ENCODE peak calls at places on chromosomes 11 and 22, in four cellular contexts. One of them, this sample, is unnamed.
A peak's percentile ranks its signal among the peaks of the same experiment; 100 is the strongest.

GRCh38 chr22:40258463-40259046 is 80.8 kb downstream of the TNRC6B start:
- DNase-seq in MCF 10A: peak; percentile 91
- DNase-seq in H9: no peak
- DNase-seq in CD4-positive, alpha-beta T cell: no peak
- DNase-seq in this sample: no peak

GRCh38 chr22:28112548-28113043 is 193.5 kb upstream of the PITPNB start:
- DNase-seq in H9: peak; percentile 40
- DNase-seq in CD4-positive, alpha-beta T cell: no peak
- DNase-seq in MCF 10A: peak; percentile 56
- DNase-seq in this sample: no peak

GRCh38 chr11:69203901-69204245 is 48.1 kb downstream of the SMIM38 start:
- DNase-seq in H9: no peak
- DNase-seq in MCF 10A: no peak
- DNase-seq in CD4-positive, alpha-beta T cell: no peak
- DNase-seq in this sample: no peak

GRCh38 chr11:14645247-14645912 is 1.8 kb downstream of the PDE3B start:
- DNase-seq in H9: no peak
- DNase-seq in CD4-positive, alpha-beta T cell: no peak
- DNase-seq in MCF 10A: no peak
- DNase-seq in this sample: peak; percentile 21

GRCh38 chr11:108516125-108516524 is 17.9 kb upstream of the POGLUT3 start:
- DNase-seq in H9: no peak
- DNase-seq in MCF 10A: no peak
- DNase-seq in CD4-positive, alpha-beta T cell: no peak
- DNase-seq in this sample: no peak

GRCh38 chr11:75475767-75476650 is 43.0 kb upstream of the KLHL35 start:
- DNase-seq in MCF 10A: peak; percentile 68
- DNase-seq in H9: no peak
- DNase-seq in CD4-positive, alpha-beta T cell: no peak
- DNase-seq in this sample: no peak

GRCh38 chr22:50153756-50154140 is 16.8 kb upstream of the PANX2 start:
- DNase-seq in H9: no peak
- DNase-seq in CD4-positive, alpha-beta T cell: no peak
- DNase-seq in MCF 10A: no peak
- DNase-seq in this sample: no peak

GRCh38 chr11:131157678-131158077 is 212.7 kb upstream of the NTM start:
- DNase-seq in MCF 10A: no peak
- DNase-seq in H9: no peak
- DNase-seq in CD4-positive, alpha-beta T cell: no peak
- DNase-seq in this sample: no peak

GRCh38 chr11:67614730-67615454 is 8.2 kb downstream of the NDUFV1 start:
- DNase-seq in H9: no peak
- DNase-seq in MCF 10A: no peak
- DNase-seq in CD4-positive, alpha-beta T cell: no peak
- DNase-seq in this sample: no peak

DNA sequence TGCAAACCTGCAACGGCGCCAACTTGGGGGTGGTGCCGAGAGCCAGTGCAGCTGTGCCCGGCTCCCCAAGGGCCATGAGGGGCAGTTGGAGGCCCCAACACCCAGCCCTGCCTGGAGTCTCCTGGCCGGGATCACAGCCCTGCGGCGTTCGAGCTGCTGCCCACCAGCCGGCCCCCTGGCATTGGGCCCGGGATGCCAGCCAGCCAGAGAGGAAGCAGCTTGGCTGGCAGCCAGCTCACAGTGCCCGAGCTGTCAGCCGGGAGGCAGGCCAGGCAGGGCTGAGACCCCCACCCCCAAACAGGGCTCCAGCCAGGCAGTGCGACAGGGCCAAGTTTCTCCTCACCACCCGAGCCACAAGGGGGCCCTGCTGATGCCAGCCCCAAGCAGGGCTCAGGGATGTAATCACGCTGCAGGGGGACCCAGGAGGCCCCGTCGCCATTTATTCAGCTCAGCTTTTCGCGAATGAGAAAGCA is 26.0 kb upstream of the TCF20 start:
- DNase-seq in MCF 10A: peak; percentile 44
- DNase-seq in CD4-positive, alpha-beta T cell: peak; percentile 10
- DNase-seq in H9: no peak
- DNase-seq in this sample: no peak
- TF ChIP-seq CTCF in MCF 10A: no peak
- TF ChIP-seq CTCF in CD4-positive, alpha-beta T cell: peak; percentile 18
- TF ChIP-seq CTCF in H9: peak; percentile 63
- TF ChIP-seq CTCF in this sample: peak; percentile 7

DNA sequence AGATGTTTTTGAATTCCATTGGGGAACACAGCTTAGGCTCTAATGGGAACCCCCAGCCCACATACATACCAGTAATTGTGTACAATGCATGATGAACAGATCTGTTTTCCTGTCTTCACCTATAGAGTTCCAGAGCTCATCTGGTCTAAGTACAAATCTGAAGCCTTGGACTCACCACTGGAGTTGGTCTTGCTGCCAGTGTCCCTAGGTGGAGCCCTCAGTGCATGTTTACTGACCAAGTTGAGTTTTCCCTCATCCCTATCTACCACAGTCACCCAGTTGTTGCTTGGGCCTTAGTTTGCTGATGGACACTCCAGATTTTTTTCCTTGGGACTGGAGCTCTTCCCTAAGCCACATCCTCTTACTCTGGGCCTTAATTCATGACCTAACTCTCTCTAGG is 159.2 kb upstream of the DDI1 start:
- DNase-seq in CD4-positive, alpha-beta T cell: no peak
- DNase-seq in H9: no peak
- DNase-seq in MCF 10A: peak; percentile 7
- DNase-seq in this sample: no peak
- TF ChIP-seq CTCF in CD4-positive, alpha-beta T cell: no peak
- TF ChIP-seq CTCF in H9: no peak
- TF ChIP-seq CTCF in MCF 10A: no peak
- TF ChIP-seq CTCF in this sample: no peak

DNA sequence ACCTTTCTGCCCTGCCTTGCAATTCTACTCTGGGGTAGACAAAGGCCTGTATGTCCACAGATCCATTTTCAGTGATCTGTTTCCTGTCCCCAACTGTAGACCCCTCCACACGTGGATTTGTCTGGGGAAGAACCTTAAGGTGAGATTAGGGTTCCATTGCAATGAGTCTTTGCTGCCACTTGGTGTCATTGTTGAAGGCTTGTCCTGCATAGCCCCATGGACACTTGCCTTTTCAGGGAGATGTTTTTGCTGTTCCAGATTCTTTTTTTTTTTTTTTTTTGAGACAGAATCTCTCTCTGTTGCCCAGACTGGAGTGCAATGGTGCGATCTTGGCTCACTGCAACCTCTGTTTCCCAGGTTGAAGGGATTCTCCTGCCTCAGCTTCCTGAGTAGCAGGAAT is 21.8 kb downstream of the SERPING1 start:
- DNase-seq in H9: no peak
- DNase-seq in CD4-positive, alpha-beta T cell: no peak
- DNase-seq in MCF 10A: no peak
- DNase-seq in this sample: no peak
- TF ChIP-seq CTCF in H9: peak; percentile 55
- TF ChIP-seq CTCF in CD4-positive, alpha-beta T cell: no peak
- TF ChIP-seq CTCF in MCF 10A: no peak
- TF ChIP-seq CTCF in this sample: no peak

GRCh38 chr11:8253566-8253965 is 10.1 kb downstream of the LMO1 start:
- DNase-seq in MCF 10A: no peak
- DNase-seq in CD4-positive, alpha-beta T cell: no peak
- DNase-seq in H9: peak; percentile 5
- DNase-seq in this sample: no peak
- TF ChIP-seq CTCF in MCF 10A: no peak
- TF ChIP-seq CTCF in CD4-positive, alpha-beta T cell: no peak
- TF ChIP-seq CTCF in H9: no peak
- TF ChIP-seq CTCF in this sample: no peak

This sample was measured in GM20000.